ENCODE peak calls at places on chromosomes 12 and 14, in seven cellular contexts. J is IMR-90, Z is mesendoderm, T is neuronal stem cell, I is H1, A is trophoblast cell, Q is mesenchymal stem cell. S is an unnamed sample.

GRCh38 chr14:24279301-24280186 is 8.1 kb upstream of the RABGGTA start:
- DNase-seq in J (no peak), Z (no peak), T (no peak), I (no peak), A (peak; percentile 16), Q (no peak), S (no peak)

GRCh38 chr12:78530065-78530765 is 334.4 kb upstream of the SYT1 start:
- DNase-seq in J (peak; percentile 38), Z (peak; percentile 54), T (peak; percentile 29), I (no peak), A (peak; percentile 23), Q (peak; percentile 54), S (peak; percentile 33)

GRCh38 chr12:130752692-130753230 is 36.7 kb upstream of the RIMBP2 start:
- DNase-seq in J (no peak), Z (peak; percentile 83), T (peak; percentile 89), I (no peak), A (no peak), Q (no peak), S (peak; percentile 70)

GRCh38 chr14:101183376-101184103 is 280.0 kb upstream of the RTL1 start:
- DNase-seq in J (no peak), Z (peak; percentile 86), T (peak; percentile 65), I (peak; percentile 15), A (no peak), Q (no peak), S (peak; percentile 85)

GRCh38 chr12:106791531-106791930 is 17.0 kb downstream of the RIC8B start:
- DNase-seq in J (no peak), Z (no peak), T (no peak), I (no peak), A (no peak), Q (no peak), S (no peak)

GRCh38 chr14:35369701-35370191 is 34.8 kb downstream of the NFKBIA start:
- DNase-seq in J (no peak), Z (no peak), T (no peak), I (no peak), A (no peak), Q (no peak), S (no peak)

GRCh38 chr12:124480469-124481256 is 86.7 kb downstream of the NCOR2 start:
- DNase-seq in J (peak; percentile 47), Z (no peak), T (no peak), I (no peak), A (peak; percentile 94), Q (peak; percentile 87), S (no peak)

GRCh38 chr14:65361920-65362319 is 50.6 kb upstream of the FUT8 start:
- DNase-seq in J (peak; percentile 90), Z (no peak), T (no peak), I (no peak), A (no peak), Q (peak; percentile 63), S (no peak)

GRCh38 chr12:114668151-114668891 is 15.7 kb downstream of the TBX3 start:
- DNase-seq in J (peak; percentile 84), Z (peak; percentile 97), T (no peak), I (peak; percentile 70), A (peak; percentile 98), Q (peak; percentile 86), S (peak; percentile 95)

GRCh38 chr14:55454264-55455151 is 14.1 kb upstream of the TBPL2 start:
- DNase-seq in J (peak; percentile 86), Z (peak; percentile 13), T (no peak), I (no peak), A (peak; percentile 66), Q (peak; percentile 84), S (no peak)

GRCh38 chr12:15122349-15122748 is 98.9 kb downstream of the RERG start:
- DNase-seq in J (no peak), Z (no peak), T (no peak), I (no peak), A (no peak), Q (peak; percentile 19), S (no peak)

GRCh38 chr12:52906049-52906645 is 1.3 kb upstream of the KRT8 start:
- DNase-seq in J (no peak), Z (no peak), T (no peak), I (no peak), A (no peak), Q (no peak), S (peak; percentile 39)

GRCh38 chr12:51328587-51328986 is 4.6 kb upstream of the BIN2 start:
- DNase-seq in J (no peak), Z (no peak), T (no peak), I (no peak), A (no peak), Q (no peak), S (no peak)

GRCh38 chr12:19144985-19145384 is 15.5 kb downstream of the PLEKHA5 start:
- DNase-seq in J (no peak), Z (no peak), T (no peak), I (no peak), A (no peak), Q (no peak), S (no peak)

GRCh38 chr12:88247241-88247643 is 105.1 kb downstream of the TMTC3 start:
- DNase-seq in J (peak; percentile 84), Z (no peak), T (no peak), I (no peak), A (peak; percentile 22), Q (peak; percentile 42), S (no peak)

GRCh38 chr12:79546461-79547043 is 144.2 kb downstream of the PAWR start:
- DNase-seq in J (no peak), Z (peak; percentile 79), T (no peak), I (no peak), A (peak; percentile 44), Q (no peak), S (no peak)

GRCh38 chr12:19597304-19598066 is 158.2 kb downstream of the AEBP2 start:
- DNase-seq in J (no peak), Z (peak; percentile 51), T (no peak), I (no peak), A (no peak), Q (no peak), S (no peak)

GRCh38 chr12:51028126-51028810 is 2.1 kb upstream of the SLC11A2 start:
- DNase-seq in J (peak; percentile 33), Z (peak; percentile 88), T (peak; percentile 21), I (peak; percentile 38), A (peak; percentile 84), Q (peak; percentile 59), S (peak; percentile 72)

GRCh38 chr12:54385251-54385914 is 850 bp upstream of the ZNF385A start:
- DNase-seq in J (no peak), Z (peak; percentile 56), T (no peak), I (no peak), A (peak; percentile 29), Q (no peak), S (peak; percentile 63)

GRCh38 chr12:6200266-6201198 is at the start of gene CD9:
- DNase-seq in J (no peak), Z (peak; percentile 68), T (no peak), I (no peak), A (peak; percentile 73), Q (peak; percentile 41), S (peak; percentile 82)

GRCh38 chr14:91323031-91323430 is 78.5 kb upstream of the GPR68 start:
- DNase-seq in J (no peak), Z (no peak), T (no peak), I (no peak), A (no peak), Q (no peak), S (no peak)

GRCh38 chr12:34404377-34405285 is 382.3 kb downstream of the ALG10 start:
- DNase-seq in J (no peak), Z (no peak), T (no peak), I (no peak), A (no peak), Q (no peak), S (peak; percentile 15)

GRCh38 chr12:110269622-110270124 is 11.4 kb upstream of the ATP2A2 start:
- DNase-seq in J (peak; percentile 84), Z (peak; percentile 91), T (no peak), I (no peak), A (peak; percentile 22), Q (peak; percentile 77), S (peak; percentile 68)

GRCh38 chr12:54172102-54172630 is 16.6 kb downstream of the SMUG1 start:
- DNase-seq in J (no peak), Z (no peak), T (no peak), I (no peak), A (no peak), Q (no peak), S (no peak)

GRCh38 chr12:121057794-121058193 is 18.7 kb upstream of the OASL start:
- DNase-seq in J (no peak), Z (no peak), T (no peak), I (no peak), A (no peak), Q (no peak), S (no peak)

GRCh38 chr12:3656946-3657622 is 95.8 kb downstream of the CRACR2A start:
- DNase-seq in J (no peak), Z (no peak), T (no peak), I (no peak), A (no peak), Q (no peak), S (no peak)
- H4K8ac ChIP-seq in J (no peak overlapping the region), Z (no peak overlapping the region), T (no peak overlapping the region), I (no peak overlapping the region), A (no peak overlapping the region), Q (no peak overlapping the region), S (no peak overlapping the region)

DNA sequence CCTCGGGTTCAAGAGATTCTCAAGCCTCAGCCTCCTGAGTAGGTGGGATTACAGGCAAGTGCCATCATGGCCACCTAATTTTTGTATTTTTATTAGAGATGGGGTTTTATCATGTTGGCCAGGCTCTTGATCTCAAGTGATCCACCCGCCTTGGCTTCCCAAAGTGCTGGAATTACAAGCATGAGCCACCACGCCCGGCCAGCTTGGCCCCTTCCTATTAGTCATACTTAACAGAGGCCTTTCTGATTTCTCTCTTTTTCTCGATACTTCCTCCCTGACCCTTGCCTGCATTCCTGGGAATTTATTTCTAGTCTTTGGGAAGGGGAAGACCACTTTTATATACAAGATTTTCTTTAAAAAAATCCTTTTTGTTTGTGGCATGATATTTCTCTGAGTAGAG is 31.8 kb downstream of the KLRD1 start:
- DNase-seq in J (no peak), Z (peak; percentile 47), T (no peak), I (no peak), A (peak; percentile 13), Q (peak; percentile 41), S (no peak)
- H4K8ac ChIP-seq in J (no peak overlapping the region), Z (no peak overlapping the region), T (no peak overlapping the region), I (no peak overlapping the region), A (no peak overlapping the region), Q (no peak overlapping the region), S (no peak overlapping the region)

GRCh38 chr14:77265561-77266335 is 5.3 kb downstream of the NGB start:
- DNase-seq in J (no peak), Z (no peak), T (no peak), I (no peak), A (no peak), Q (no peak), S (no peak)
- H4K8ac ChIP-seq in J (no peak overlapping the region), Z (no peak overlapping the region), T (no peak overlapping the region), I (no peak overlapping the region), A (no peak overlapping the region), Q (no peak overlapping the region), S (no peak overlapping the region)

DNA sequence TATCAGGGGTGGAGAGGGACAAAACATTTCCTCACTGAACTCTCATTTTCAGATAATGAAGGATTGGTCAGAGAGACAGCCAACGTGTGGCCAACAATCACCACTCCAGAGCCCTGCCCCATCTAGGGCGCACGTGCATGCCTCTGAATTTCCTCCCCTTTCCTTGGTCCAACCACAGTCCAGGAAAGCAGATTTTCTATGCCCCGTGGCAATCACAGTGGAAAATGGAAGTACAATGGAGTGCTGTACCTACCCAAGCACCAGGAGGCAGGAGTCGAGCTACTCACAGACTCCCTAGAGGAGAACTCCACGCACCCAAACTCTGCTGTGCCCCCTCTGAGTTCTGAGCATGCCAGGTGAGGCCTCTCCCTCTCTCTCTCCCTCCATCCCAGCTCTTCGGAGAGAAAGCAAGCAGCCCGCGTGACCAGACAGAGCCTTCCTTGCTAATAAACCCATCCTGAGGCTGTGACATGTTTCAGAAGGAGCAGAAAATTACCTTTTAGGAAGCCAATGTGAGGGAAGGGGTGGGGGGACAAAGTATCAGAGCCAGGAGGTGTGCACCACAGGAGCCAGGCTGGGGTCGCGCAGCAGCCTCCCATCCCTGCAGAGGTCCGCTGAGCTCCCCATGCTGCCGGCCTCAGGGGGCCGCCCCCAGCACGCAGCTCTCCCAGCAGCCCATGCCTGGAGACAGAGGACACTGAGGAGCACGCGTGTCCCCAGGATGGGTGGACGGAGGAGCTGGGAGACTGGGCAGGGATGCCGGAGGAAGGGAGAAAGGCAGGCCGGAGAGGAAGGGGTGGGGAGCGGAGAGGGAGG is 73.4 kb downstream of the PITPNM2 start:
- DNase-seq in J (no peak), Z (no peak), T (no peak), I (no peak), A (no peak), Q (no peak), S (no peak)
- H4K8ac ChIP-seq in J (no peak overlapping the region), Z (no peak overlapping the region), T (no peak overlapping the region), I (peak overlapping the region; percentile 31), A (no peak overlapping the region), Q (no peak overlapping the region), S (no peak overlapping the region)